ENCODE peak calls at places on chromosomes 5 and 9, in four cellular contexts. One of them, this sample, is unnamed.

GRCh38 chr5:84685121-84685520 is 300.4 kb upstream of the EDIL3 start:
- DNase-seq in body of pancreas: no peak
- DNase-seq in omental fat pad: no peak
- DNase-seq in mucosa of descending colon: no peak
- DNase-seq in this sample: no peak

GRCh38 chr5:122877518-122877917 is 32.1 kb downstream of the SNX24 start:
- DNase-seq in mucosa of descending colon: no peak
- DNase-seq in body of pancreas: no peak
- DNase-seq in omental fat pad: no peak
- DNase-seq in this sample: no peak

GRCh38 chr5:78182838-78183237 is 111.7 kb downstream of the AP3B1 start:
- DNase-seq in mucosa of descending colon: no peak
- DNase-seq in omental fat pad: no peak
- DNase-seq in body of pancreas: no peak
- DNase-seq in this sample: no peak

GRCh38 chr5:160266752-160267345 is 37.5 kb downstream of the FABP6 start:
- DNase-seq in body of pancreas: no peak
- DNase-seq in mucosa of descending colon: no peak
- DNase-seq in omental fat pad: no peak
- DNase-seq in this sample: no peak

GRCh38 chr9:95587071-95587964 is 70.5 kb upstream of the PTCH1 start:
- DNase-seq in body of pancreas: no peak
- DNase-seq in omental fat pad: no peak
- DNase-seq in mucosa of descending colon: no peak
- DNase-seq in this sample: no peak

GRCh38 chr5:148469446-148470062 is 85.8 kb downstream of the FBXO38 start:
- DNase-seq in mucosa of descending colon: no peak
- DNase-seq in body of pancreas: peak; percentile 52
- DNase-seq in omental fat pad: no peak
- DNase-seq in this sample: no peak

GRCh38 chr9:129778469-129778868 is 24.5 kb upstream of the TOR1B start:
- DNase-seq in body of pancreas: no peak
- DNase-seq in mucosa of descending colon: no peak
- DNase-seq in omental fat pad: no peak
- DNase-seq in this sample: no peak

GRCh38 chr5:80711938-80712337 is 57.2 kb upstream of the DHFR start:
- DNase-seq in omental fat pad: no peak
- DNase-seq in body of pancreas: no peak
- DNase-seq in mucosa of descending colon: no peak
- DNase-seq in this sample: no peak

GRCh38 chr5:142717582-142718215 is 31.8 kb upstream of the FGF1 start:
- DNase-seq in mucosa of descending colon: no peak
- DNase-seq in omental fat pad: no peak
- DNase-seq in body of pancreas: peak; percentile 40
- DNase-seq in this sample: no peak

GRCh38 chr9:27280249-27280648 is 16.7 kb downstream of the EQTN start:
- DNase-seq in omental fat pad: no peak
- DNase-seq in body of pancreas: no peak
- DNase-seq in mucosa of descending colon: no peak
- DNase-seq in this sample: no peak

GRCh38 chr5:176730815-176731475 is 79.4 kb upstream of the UNC5A start:
- DNase-seq in body of pancreas: no peak
- DNase-seq in omental fat pad: no peak
- DNase-seq in mucosa of descending colon: no peak
- DNase-seq in this sample: no peak

GRCh38 chr5:173472164-173472563 is 143.9 kb upstream of the STC2 start:
- DNase-seq in omental fat pad: no peak
- DNase-seq in mucosa of descending colon: no peak
- DNase-seq in body of pancreas: peak; percentile 90
- DNase-seq in this sample: no peak

GRCh38 chr5:138502121-138502520 is 36.8 kb downstream of the EGR1 start:
- DNase-seq in mucosa of descending colon: no peak
- DNase-seq in omental fat pad: no peak
- DNase-seq in body of pancreas: no peak
- DNase-seq in this sample: no peak

GRCh38 chr9:77856615-77857014 is 175.0 kb downstream of the GNAQ start:
- DNase-seq in body of pancreas: no peak
- DNase-seq in omental fat pad: no peak
- DNase-seq in mucosa of descending colon: no peak
- DNase-seq in this sample: no peak

GRCh38 chr9:92669527-92669889 is 423 bp downstream of the IPPK start:
- DNase-seq in mucosa of descending colon: peak; percentile 67
- DNase-seq in body of pancreas: no peak
- DNase-seq in omental fat pad: no peak
- DNase-seq in this sample: peak; percentile 42
- TF ChIP-seq CTCF in mucosa of descending colon: no peak
- TF ChIP-seq CTCF in body of pancreas: no peak
- TF ChIP-seq CTCF in omental fat pad: no peak
- TF ChIP-seq CTCF in this sample: no peak

DNA sequence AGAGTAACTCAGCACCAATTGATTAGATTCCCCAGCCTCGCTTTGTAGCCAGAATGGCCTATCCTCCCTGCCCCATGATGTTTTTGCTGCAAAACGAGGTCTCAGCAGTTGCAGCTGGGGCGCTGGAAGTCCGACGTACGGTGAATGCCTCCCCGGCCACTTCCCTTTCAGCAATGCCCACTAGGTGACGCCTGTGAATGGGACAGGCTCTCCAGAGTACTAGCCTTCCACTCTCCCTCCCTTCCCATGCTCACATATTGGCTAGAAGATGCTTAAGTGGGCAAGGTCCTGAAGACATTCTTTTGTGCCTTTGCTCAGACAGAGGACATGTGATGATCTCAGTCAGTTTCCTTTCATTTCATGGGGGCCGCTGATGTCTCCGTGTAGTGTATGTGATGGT is 50.8 kb downstream of the DMRT2 start:
- DNase-seq in mucosa of descending colon: peak; percentile 43
- DNase-seq in body of pancreas: peak; percentile 50
- DNase-seq in omental fat pad: no peak
- DNase-seq in this sample: no peak
- TF ChIP-seq CTCF in mucosa of descending colon: peak; percentile 35
- TF ChIP-seq CTCF in body of pancreas: peak; percentile 55
- TF ChIP-seq CTCF in omental fat pad: no peak
- TF ChIP-seq CTCF in this sample: no peak

GRCh38 chr5:135484563-135485157 is 32.5 kb upstream of the TIFAB start:
- DNase-seq in body of pancreas: no peak
- DNase-seq in mucosa of descending colon: no peak
- DNase-seq in omental fat pad: no peak
- DNase-seq in this sample: no peak
- TF ChIP-seq CTCF in body of pancreas: no peak
- TF ChIP-seq CTCF in mucosa of descending colon: no peak
- TF ChIP-seq CTCF in omental fat pad: no peak
- TF ChIP-seq CTCF in this sample: no peak

DNA sequence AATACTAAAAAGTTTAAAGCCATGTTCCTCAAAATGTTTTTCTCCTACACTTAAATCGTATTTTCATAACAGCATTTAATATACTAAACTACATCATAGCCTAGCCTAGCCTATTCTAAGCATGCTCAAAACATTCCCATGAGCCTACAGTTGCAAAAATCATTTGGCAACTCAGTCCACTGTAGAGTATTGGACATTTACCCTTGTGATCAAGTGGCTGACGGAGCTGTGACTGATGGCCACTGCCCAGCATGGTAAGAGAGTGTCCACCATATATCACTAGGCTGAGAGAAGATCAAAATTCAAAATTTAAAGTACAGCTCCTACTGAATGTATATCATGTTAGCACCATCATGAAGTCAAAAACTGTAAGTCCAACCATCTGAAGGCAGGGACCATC is 30.9 kb downstream of the SEMA5A start:
- DNase-seq in body of pancreas: no peak
- DNase-seq in omental fat pad: no peak
- DNase-seq in mucosa of descending colon: no peak
- DNase-seq in this sample: no peak
- TF ChIP-seq CTCF in body of pancreas: no peak
- TF ChIP-seq CTCF in omental fat pad: no peak
- TF ChIP-seq CTCF in mucosa of descending colon: no peak
- TF ChIP-seq CTCF in this sample: no peak

DNA sequence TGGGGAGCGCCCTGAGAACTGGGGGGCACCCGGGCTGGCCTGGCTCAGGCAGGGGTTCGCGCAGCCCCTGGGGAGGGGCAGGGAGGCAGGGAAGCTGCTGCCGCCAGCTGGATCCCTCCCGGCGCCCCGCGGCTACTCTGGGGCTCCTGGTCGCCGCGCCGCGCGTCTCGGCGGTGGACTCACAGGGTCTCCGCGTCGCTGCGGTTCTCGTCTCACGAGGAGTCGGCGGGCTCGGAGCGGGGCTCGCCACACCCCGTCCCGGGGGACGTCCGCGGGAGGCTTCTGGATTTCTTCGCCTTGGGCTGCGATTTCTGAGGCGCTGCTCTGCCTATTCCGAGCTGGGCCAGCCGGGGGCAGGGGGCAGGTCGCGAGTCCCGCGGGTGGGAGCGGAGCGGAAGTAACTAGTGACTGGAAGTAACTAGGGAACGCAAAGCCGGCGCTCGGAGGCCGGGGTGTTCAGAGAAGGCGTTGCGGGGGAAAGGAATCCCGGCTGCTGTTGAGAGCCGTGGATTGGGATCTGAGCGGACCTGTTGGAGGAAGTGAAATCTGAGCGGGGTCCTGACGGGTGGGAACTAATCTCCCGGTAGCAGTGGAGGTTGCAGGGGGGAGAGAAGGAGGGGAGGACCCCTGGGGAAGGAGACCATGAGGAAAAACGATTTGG is 509 bp downstream of the CYSTM1 start:
- DNase-seq in body of pancreas: peak; percentile 86
- DNase-seq in mucosa of descending colon: peak; percentile 90
- DNase-seq in omental fat pad: peak; percentile 51
- DNase-seq in this sample: peak; percentile 70
- TF ChIP-seq CTCF in body of pancreas: no peak
- TF ChIP-seq CTCF in mucosa of descending colon: no peak
- TF ChIP-seq CTCF in omental fat pad: no peak
- TF ChIP-seq CTCF in this sample: no peak

This sample was measured in activated B cell treated with CpG ODN at 0.5 μM for 24 hours.